ENCODE peak calls at places on chromosomes 12 and 14, in six cellular contexts. A is AG10803, U is cardiac fibroblast, P is BJ, N is lower leg skin, E is bronchial epithelial cell. M is an unnamed sample.

GRCh38 chr12:71746983-71747611 is 7.6 kb upstream of the RAB21 start:
- DNase-seq in N (peak), E (peak), P (no peak), A (peak), U (peak), M (no peak)

GRCh38 chr12:127548123-127548553 is 718.8 kb upstream of the TMEM132C start:
- DNase-seq in A (peak), N (no peak), P (peak), U (no peak), E (no peak), M (peak)

GRCh38 chr12:129304532-129304931 is 451.3 kb downstream of the GLT1D1 start:
- DNase-seq in N (no peak), P (no peak), E (peak), U (no peak), A (no peak), M (no peak)

GRCh38 chr12:106585862-106586534 is 3.2 kb downstream of the RFX4 start:
- DNase-seq in N (no peak), U (no peak), E (no peak), A (no peak), P (no peak), M (no peak)

GRCh38 chr14:89933002-89933401 is 21.5 kb downstream of the EFCAB11 start:
- DNase-seq in P (no peak), U (no peak), A (no peak), N (no peak), E (no peak), M (no peak)

GRCh38 chr12:118853634-118854033 is 127.7 kb upstream of the SRRM4 start:
- DNase-seq in U (no peak), E (peak), P (no peak), A (no peak), N (no peak), M (no peak)

GRCh38 chr14:101559624-101560533 is 1.4 kb upstream of the DIO3 start:
- DNase-seq in U (peak), N (no peak), A (peak), P (no peak), E (no peak), M (no peak)

GRCh38 chr12:6039894-6040601 is 84.4 kb downstream of the VWF start:
- DNase-seq in E (peak), N (peak), A (peak), U (peak), P (no peak), M (peak)

GRCh38 chr12:91347686-91348085 is 165.1 kb upstream of the DCN start:
- DNase-seq in U (no peak), P (no peak), A (peak), N (no peak), E (no peak), M (no peak)

GRCh38 chr14:20219033-20219432 is 4.5 kb upstream of the OR11H6 start:
- DNase-seq in E (no peak), A (peak), N (no peak), P (no peak), U (no peak), M (no peak)

GRCh38 chr12:69555461-69555860 is 29.8 kb upstream of the CCT2 start:
- DNase-seq in E (peak), A (peak), U (peak), P (peak), N (no peak), M (peak)

GRCh38 chr14:24270537-24271133 is 762 bp downstream of the RABGGTA start:
- DNase-seq in N (no peak), P (no peak), E (no peak), A (no peak), U (no peak), M (no peak)

GRCh38 chr14:73764881-73765280 is 50.7 kb upstream of the PNMA1 start:
- DNase-seq in U (peak), N (peak), E (no peak), A (no peak), P (no peak), M (no peak)

GRCh38 chr12:2673966-2674810 is 120.6 kb upstream of the FKBP4 start:
- DNase-seq in U (no peak), N (no peak), E (no peak), A (no peak), P (no peak), M (no peak)

GRCh38 chr12:1668833-1669543 is 21.9 kb upstream of the ADIPOR2 start:
- DNase-seq in P (no peak), E (no peak), A (no peak), U (peak), N (no peak), M (no peak)

GRCh38 chr12:86456241-86456640 is 200.1 kb upstream of the MGAT4C start:
- DNase-seq in E (peak), P (no peak), A (no peak), N (no peak), U (no peak), M (no peak)

GRCh38 chr12:131869871-131870418 is 24.5 kb upstream of the ULK1 start:
- DNase-seq in E (peak), U (peak), A (peak), P (peak), N (no peak), M (no peak)

GRCh38 chr12:40565029-40565633 is 127.1 kb upstream of the CNTN1 start:
- DNase-seq in P (no peak), U (no peak), N (no peak), E (no peak), A (no peak), M (no peak)
- TF ChIP-seq CTCF in P (no peak), U (no peak), N (no peak), E (no peak), A (no peak), M (no peak)

GRCh38 chr14:75658957-75659356 is 1.7 kb downstream of the ERG28 start:
- DNase-seq in N (no peak), A (no peak), U (no peak), E (no peak), P (no peak), M (no peak)
- H3K4me3 ChIP-seq in N (no peak), A (no peak), U (no peak), E (no peak), P (no peak), M (no peak)

GRCh38 chr14:56487761-56488160 is 91.8 kb upstream of the TMEM260 start:
- DNase-seq in U (peak), A (peak), E (peak), N (no peak), P (no peak), M (no peak)

GRCh38 chr14:56488306-56488705 is 91.3 kb upstream of the TMEM260 start:
- DNase-seq in N (no peak), P (no peak), U (no peak), A (no peak), E (peak), M (no peak)

GRCh38 chr14:56490379-56490778 is 89.2 kb upstream of the TMEM260 start:
- DNase-seq in A (peak), P (no peak), U (peak), N (no peak), E (peak), M (no peak)

GRCh38 chr14:56491299-56492285 is 88.0 kb upstream of the TMEM260 start:
- DNase-seq in A (peak), P (no peak), N (no peak), U (peak), E (peak), M (peak)

DNA sequence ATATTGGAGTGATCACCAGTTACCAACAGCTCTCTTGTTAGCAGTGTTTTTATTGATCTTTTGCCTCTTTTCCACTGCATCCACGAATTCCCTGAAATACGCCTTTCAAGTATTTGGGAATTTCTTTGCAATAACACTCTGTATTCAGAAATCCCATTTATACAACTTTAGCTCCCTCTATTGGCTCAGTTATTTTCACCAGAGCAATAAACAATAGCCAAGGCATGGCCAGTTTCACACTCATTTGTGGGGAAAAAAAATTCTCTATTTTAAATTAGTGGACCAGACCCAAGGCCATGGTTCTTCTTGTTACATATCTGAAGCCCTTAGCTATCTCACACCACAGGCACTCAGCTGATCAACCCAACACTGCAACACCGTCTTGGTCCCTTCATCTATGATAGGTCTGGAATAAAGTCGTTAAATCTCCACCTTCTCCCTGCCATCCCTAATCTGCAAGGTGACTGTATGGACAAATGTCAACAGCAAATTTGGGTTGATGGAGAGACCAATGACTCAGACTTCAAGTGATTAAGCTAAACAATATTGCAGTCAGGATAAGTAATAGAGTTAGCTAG is 92.4 kb upstream of the TMEM260 start:
- DNase-seq in N (no peak), P (no peak), E (peak), U (peak), A (peak), M (no peak)
- TF ChIP-seq CTCF in N (no peak), P (peak), E (no peak), U (peak), A (peak), M (peak)

DNA sequence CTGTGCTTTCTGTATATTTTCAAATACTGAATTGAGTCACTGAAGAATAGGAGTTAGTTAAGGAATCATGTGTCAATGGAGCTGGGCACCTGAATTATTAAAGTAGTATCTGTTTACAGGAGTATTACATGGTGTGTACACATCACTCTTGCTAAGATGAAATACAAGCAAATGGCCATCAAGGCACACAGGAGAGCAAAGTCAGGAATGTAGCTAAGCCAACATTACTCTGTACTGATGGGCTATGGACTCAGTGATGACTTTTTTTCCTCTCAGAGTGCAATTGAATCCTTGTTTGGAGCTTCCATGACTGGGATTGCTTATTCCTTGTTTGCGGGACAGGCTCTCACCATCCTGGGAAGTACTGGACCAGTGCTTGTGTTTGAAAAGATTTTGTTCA is 45.5 kb downstream of the SLC4A8 start:
- DNase-seq in E (no peak), U (no peak), A (no peak), P (no peak), N (no peak), M (no peak)
- H3K4me3 ChIP-seq in E (no peak), U (no peak), A (no peak), P (no peak), N (no peak), M (no peak)

M was measured in HFF-Myc.